ENCODE peak calls at places on chromosomes 5 and 9, in nine cellular contexts. M, A, X, Z, R, K, P, Y and W are unnamed samples.

GRCh38 chr9:129558063-129558550 is 62.8 kb downstream of the C9orf50 start:
- DNase-seq in M (no peak), A (no peak), X (no peak), Z (no peak), R (no peak), K (no peak), P (no peak), Y (no peak), W (no peak)

GRCh38 chr5:133952729-133953567 is 15.5 kb downstream of the C5orf15 start:
- DNase-seq in M (peak), A (no peak), X (peak), Z (no peak), R (no peak), K (no peak), P (no peak), Y (no peak), W (peak)

GRCh38 chr5:66620711-66621110 is 24.5 kb downstream of the MAST4 start:
- DNase-seq in M (no peak), A (no peak), X (no peak), Z (no peak), R (no peak), K (no peak), P (no peak), Y (no peak), W (no peak)

GRCh38 chr5:61450170-61450815 is 118.2 kb downstream of the ZSWIM6 start:
- DNase-seq in M (no peak), A (peak), X (peak), Z (peak), R (no peak), K (no peak), P (no peak), Y (no peak), W (no peak)

GRCh38 chr9:78280982-78281668 is 15.8 kb upstream of the PSAT1 start:
- DNase-seq in M (peak), A (no peak), X (peak), Z (no peak), R (peak), K (no peak), P (no peak), Y (peak), W (peak)

GRCh38 chr9:96137666-96138429 is 164.1 kb downstream of the HSD17B3 start:
- DNase-seq in M (peak), A (no peak), X (no peak), Z (no peak), R (no peak), K (no peak), P (no peak), Y (no peak), W (no peak)

GRCh38 chr9:37412431-37413151 is 9.9 kb upstream of the GRHPR start:
- DNase-seq in M (no peak), A (no peak), X (no peak), Z (no peak), R (no peak), K (no peak), P (no peak), Y (no peak), W (no peak)

GRCh38 chr9:95852059-95853032 is 23.1 kb upstream of the ERCC6L2 start:
- DNase-seq in M (no peak), A (no peak), X (peak), Z (no peak), R (no peak), K (no peak), P (no peak), Y (no peak), W (no peak)

GRCh38 chr5:139982975-139983240 is 60.2 kb downstream of the NRG2 start:
- DNase-seq in M (no peak), A (no peak), X (no peak), Z (no peak), R (no peak), K (no peak), P (no peak), Y (no peak), W (no peak)

GRCh38 chr9:74032421-74032820 is 464.7 kb upstream of the RORB start:
- DNase-seq in M (no peak), A (no peak), X (no peak), Z (no peak), R (no peak), K (no peak), P (no peak), Y (no peak), W (no peak)

GRCh38 chr5:132479812-132480441 is 10.6 kb downstream of the IRF1 start:
- DNase-seq in M (peak), A (no peak), X (no peak), Z (no peak), R (no peak), K (no peak), P (no peak), Y (no peak), W (no peak)

GRCh38 chr9:91361294-91362201 is at the start of gene AUH:
- DNase-seq in M (peak), A (peak), X (peak), Z (peak), R (peak), K (peak), P (peak), Y (peak), W (peak)
- TF ChIP-seq POLR2AphosphoS5 in M (peak), A (peak), X (peak), Z (peak), R (peak), K (peak), P (no peak), Y (peak), W (no peak)

GRCh38 chr5:59241564-59241963 is 652.0 kb downstream of the PDE4D start:
- DNase-seq in M (no peak), A (no peak), X (no peak), Z (no peak), R (no peak), K (no peak), P (no peak), Y (no peak), W (no peak)
- TF ChIP-seq POLR2AphosphoS5 in M (no peak), A (no peak), X (no peak), Z (no peak), R (no peak), K (no peak), P (no peak), Y (no peak), W (no peak)

GRCh38 chr9:136984464-136985026 is 1.8 kb downstream of the LCNL1 start:
- DNase-seq in M (no peak), A (no peak), X (no peak), Z (no peak), R (no peak), K (no peak), P (no peak), Y (no peak), W (no peak)

GRCh38 chr9:136982232-136983051 is at the start of gene LCNL1:
- DNase-seq in M (no peak), A (no peak), X (no peak), Z (no peak), R (no peak), K (no peak), P (no peak), Y (no peak), W (no peak)

GRCh38 chr9:136981588-136982231 is 1.1 kb upstream of the LCNL1 start:
- DNase-seq in M (no peak), A (no peak), X (no peak), Z (no peak), R (no peak), K (no peak), P (no peak), Y (peak), W (no peak)

GRCh38 chr9:136983611-136984314 is 970 bp downstream of the LCNL1 start:
- DNase-seq in M (no peak), A (no peak), X (no peak), Z (no peak), R (no peak), K (no peak), P (no peak), Y (no peak), W (no peak)

GRCh38 chr9:136983167-136983566 is 374 bp downstream of the LCNL1 start:
- DNase-seq in M (no peak), A (no peak), X (no peak), Z (no peak), R (no peak), K (no peak), P (no peak), Y (no peak), W (no peak)
- TF ChIP-seq POLR2AphosphoS5 in M (no peak), A (no peak), X (no peak), Z (no peak), R (no peak), K (no peak), P (no peak), Y (no peak), W (no peak)

DNA sequence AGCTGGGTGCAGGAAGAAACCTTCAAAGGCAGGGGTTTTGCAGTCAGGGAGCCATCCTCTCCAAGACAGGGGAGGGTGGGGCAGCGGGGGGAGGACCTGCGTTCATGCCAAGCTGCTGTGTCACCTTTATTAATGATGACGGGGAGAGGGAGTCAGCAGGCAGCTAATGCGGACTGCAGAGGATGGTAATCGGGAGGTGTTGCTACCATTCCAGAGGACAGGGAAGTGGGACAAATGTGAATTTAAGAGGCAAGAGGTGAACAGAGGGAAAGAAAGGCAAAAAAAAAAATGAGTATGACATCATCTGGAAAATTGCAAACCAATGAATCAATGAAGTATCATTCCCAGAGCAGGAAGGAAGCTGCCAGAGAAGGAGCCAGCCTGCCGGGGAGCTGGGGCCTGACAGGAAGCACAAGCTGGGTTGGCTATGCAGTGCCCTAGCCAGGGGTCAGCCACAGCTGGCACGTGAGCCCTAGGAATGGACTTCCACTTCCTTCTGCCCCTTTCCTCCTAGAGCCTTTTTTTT is 9.3 kb downstream of the INSYN2B start:
- DNase-seq in M (no peak), A (no peak), X (peak), Z (no peak), R (no peak), K (no peak), P (no peak), Y (no peak), W (no peak)
- TF ChIP-seq POLR2AphosphoS5 in M (no peak), A (no peak), X (peak), Z (no peak), R (no peak), K (no peak), P (no peak), Y (no peak), W (no peak)

GRCh38 chr5:178538624-178539344 is 51.4 kb downstream of the COL23A1 start:
- DNase-seq in M (no peak), A (no peak), X (no peak), Z (no peak), R (no peak), K (no peak), P (no peak), Y (no peak), W (no peak)
- TF ChIP-seq POLR2AphosphoS5 in M (no peak), A (no peak), X (no peak), Z (no peak), R (no peak), K (no peak), P (no peak), Y (no peak), W (no peak)

GRCh38 chr5:439636-440035 is 3.3 kb upstream of the EXOC3 start:
- DNase-seq in M (peak), A (no peak), X (no peak), Z (no peak), R (no peak), K (no peak), P (peak), Y (no peak), W (peak)
- TF ChIP-seq POLR2AphosphoS5 in M (no peak), A (no peak), X (no peak), Z (no peak), R (no peak), K (peak), P (no peak), Y (no peak), W (no peak)

GRCh38 chr5:146761809-146762208 is 116.7 kb downstream of the PPP2R2B start:
- DNase-seq in M (no peak), A (no peak), X (no peak), Z (no peak), R (no peak), K (no peak), P (no peak), Y (no peak), W (no peak)

GRCh38 chr5:146766013-146766412 is 112.5 kb downstream of the PPP2R2B start:
- DNase-seq in M (no peak), A (no peak), X (no peak), Z (no peak), R (no peak), K (no peak), P (no peak), Y (no peak), W (no peak)

GRCh38 chr5:146767534-146767933 is 111.0 kb downstream of the PPP2R2B start:
- DNase-seq in M (no peak), A (no peak), X (no peak), Z (no peak), R (no peak), K (no peak), P (no peak), Y (peak), W (no peak)

GRCh38 chr5:146762830-146763229 is 115.7 kb downstream of the PPP2R2B start:
- DNase-seq in M (no peak), A (no peak), X (no peak), Z (no peak), R (no peak), K (no peak), P (no peak), Y (no peak), W (no peak)

DNA sequence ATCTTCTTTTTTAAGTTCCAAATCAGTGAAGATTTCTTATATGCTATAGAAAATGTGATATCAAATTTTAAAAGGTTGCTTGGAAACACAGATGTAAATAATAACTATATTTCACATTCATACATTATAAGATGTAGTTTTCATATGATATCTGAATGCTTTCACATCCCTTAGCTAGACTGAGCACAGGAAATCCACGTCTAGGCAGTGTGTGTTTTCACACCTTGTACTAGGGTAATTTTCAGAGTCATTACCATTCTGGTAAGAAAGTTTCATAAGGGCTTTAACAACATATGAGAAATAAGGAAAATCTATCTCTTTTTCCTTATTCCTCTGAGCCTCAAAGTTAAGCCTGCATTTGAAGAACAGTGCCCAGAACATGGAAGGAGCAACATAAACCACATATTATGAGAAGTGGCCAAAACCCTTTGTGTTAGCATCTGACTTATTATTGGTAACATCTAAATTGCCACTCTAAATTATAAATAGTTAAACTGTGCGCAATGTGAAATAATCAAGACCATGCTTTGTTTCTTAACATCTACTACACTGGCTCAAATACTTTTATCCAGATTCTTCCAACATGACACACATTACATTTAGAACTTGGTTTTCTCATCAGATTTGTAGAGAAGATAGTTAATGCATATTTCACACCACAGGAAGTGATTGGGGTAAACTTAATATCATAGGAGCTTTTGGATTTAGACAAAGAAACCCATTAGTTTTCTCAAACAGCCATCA is 113.3 kb downstream of the PPP2R2B start:
- DNase-seq in M (no peak), A (no peak), X (no peak), Z (no peak), R (no peak), K (no peak), P (no peak), Y (no peak), W (no peak)
- TF ChIP-seq POLR2AphosphoS5 in M (no peak), A (no peak), X (no peak), Z (no peak), R (no peak), K (no peak), P (no peak), Y (no peak), W (no peak)

DNA sequence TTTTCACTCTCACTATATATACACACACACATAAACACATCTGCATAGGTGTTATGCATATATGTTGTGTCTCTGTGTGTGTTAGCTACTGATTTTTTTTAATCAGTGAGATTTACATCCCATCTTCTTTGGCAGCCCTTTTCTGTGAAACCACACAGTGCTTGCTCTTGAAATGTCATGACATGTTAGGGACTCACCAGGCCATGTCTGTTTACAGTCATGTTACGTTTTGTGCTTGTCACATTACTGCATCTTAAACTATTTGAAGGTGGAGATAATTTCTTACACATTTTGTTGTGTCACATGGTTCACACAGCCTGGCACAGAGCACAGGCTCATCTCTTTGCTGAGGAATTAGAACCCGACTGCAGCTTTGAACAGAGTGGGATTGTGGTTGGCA is 364.4 kb upstream of the RIOK2 start:
- DNase-seq in M (no peak), A (no peak), X (no peak), Z (no peak), R (no peak), K (no peak), P (no peak), Y (no peak), W (no peak)
- TF ChIP-seq POLR2AphosphoS5 in M (no peak), A (no peak), X (no peak), Z (no peak), R (no peak), K (no peak), P (no peak), Y (no peak), W (no peak)